ENCODE peak calls at places on chromosomes 11 and 22, in four cellular contexts. F is pancreas, U is H9, V is colonic mucosa. J is an unnamed sample.
A peak's percentile ranks its signal among the peaks of the same experiment; 100 is the strongest.

GRCh38 chr11:17267576-17267975 is 9.0 kb upstream of the NUCB2 start:
- DNase-seq in U (no peak), F (no peak), V (no peak), J (no peak)

GRCh38 chr11:33191456-33191855 is 30.2 kb upstream of the CSTF3 start:
- DNase-seq in F (no peak), U (no peak), V (no peak), J (no peak)

GRCh38 chr11:96267490-96268010 is 75.4 kb downstream of the MAML2 start:
- DNase-seq in U (no peak), F (no peak), V (no peak), J (no peak)

GRCh38 chr22:19448739-19449421 is 1.4 kb upstream of the C22orf39 start:
- DNase-seq in V (no peak), F (no peak), U (no peak), J (no peak)

GRCh38 chr11:129766858-129767604 is 48.6 kb upstream of the TMEM45B start:
- DNase-seq in F (no peak), U (peak; percentile 78), V (peak; percentile 44), J (no peak)

GRCh38 chr11:64369440-64370135 is 10.6 kb downstream of the RPS6KA4 start:
- DNase-seq in F (no peak), U (no peak), V (no peak), J (no peak)

GRCh38 chr11:1041936-1042608 is 5.6 kb upstream of the MUC6 start:
- DNase-seq in U (no peak), F (peak; percentile 79), V (peak; percentile 69), J (no peak)

GRCh38 chr11:79265756-79266322 is 175.0 kb downstream of the TENM4 start:
- DNase-seq in V (no peak), F (no peak), U (no peak), J (no peak)

GRCh38 chr11:97746832-97747231 is 1273.9 kb upstream of the CNTN5 start:
- DNase-seq in V (no peak), F (no peak), U (no peak), J (no peak)

GRCh38 chr11:17734418-17734911 is at the start of gene KCNC1:
- DNase-seq in V (no peak), F (peak; percentile 76), U (peak; percentile 56), J (no peak)

GRCh38 chr11:120514541-120515121 is 3.1 kb downstream of the GRIK4 start:
- DNase-seq in V (no peak), F (peak; percentile 35), U (no peak), J (no peak)

GRCh38 chr11:115092516-115092915 is 411.7 kb downstream of the CADM1 start:
- DNase-seq in F (no peak), U (no peak), V (no peak), J (no peak)

GRCh38 chr22:36862251-36863242 is 1.7 kb downstream of the NCF4 start:
- DNase-seq in F (no peak), V (no peak), U (no peak), J (no peak)

GRCh38 chr11:83162377-83162776 is 5.4 kb downstream of the PCF11 start:
- DNase-seq in V (no peak), F (no peak), U (no peak), J (no peak)

GRCh38 chr22:30998329-30998728 is 29.3 kb downstream of the TUG1 start:
- DNase-seq in F (no peak), V (no peak), U (no peak), J (no peak)

GRCh38 chr22:48320048-48320655 is 1507.5 kb downstream of the BRD1 start:
- DNase-seq in U (no peak), F (no peak), V (no peak), J (no peak)

GRCh38 chr11:67466367-67466766 is 2.7 kb downstream of the TMEM134 start:
- DNase-seq in U (no peak), F (no peak), V (no peak), J (no peak)

GRCh38 chr11:86678823-86679222 is 6.4 kb upstream of the ME3 start:
- DNase-seq in U (no peak), F (no peak), V (no peak), J (no peak)

GRCh38 chr11:65419773-65420481 is 2.7 kb upstream of the NEAT1 start:
- DNase-seq in F (peak; percentile 81), U (peak; percentile 80), V (peak; percentile 95), J (peak; percentile 73)

GRCh38 chr11:84922212-84922805 is 704.8 kb downstream of the DLG2 start:
- DNase-seq in F (no peak), V (no peak), U (no peak), J (no peak)

GRCh38 chr11:111698852-111699559 is 67.2 kb downstream of the PPP2R1B start:
- DNase-seq in U (no peak), V (no peak), F (no peak), J (no peak)

GRCh38 chr11:72613977-72614376 is 60.2 kb downstream of the PDE2A start:
- DNase-seq in F (no peak), U (no peak), V (peak; percentile 27), J (no peak)

GRCh38 chr11:95849087-95849825 is 59.0 kb downstream of the CEP57 start:
- DNase-seq in U (peak; percentile 35), F (no peak), V (peak; percentile 49), J (no peak)

GRCh38 chr11:123474994-123475393 is 44.9 kb downstream of the GRAMD1B start:
- DNase-seq in U (no peak), F (no peak), V (no peak), J (no peak)

GRCh38 chr11:46272816-46273427 is 4.5 kb upstream of the CREB3L1 start:
- DNase-seq in F (no peak), U (no peak), V (peak; percentile 84), J (no peak)
- H3K4me1 ChIP-seq in F (peaks cover 50% of the 10 kb centered on the region), U (no peaks in the 10 kb centered on the region), V (peaks cover 21% of the 10 kb centered on the region), J (peaks cover 7% of the 10 kb centered on the region)

GRCh38 chr11:70547821-70548670 is 149.7 kb downstream of the CTTN start:
- DNase-seq in F (no peak), V (peak; percentile 51), U (no peak), J (no peak)
- TF ChIP-seq CTCF in F (no peak), V (no peak), U (no peak), J (no peak)

GRCh38 chr22:27867958-27868737 is 50.9 kb downstream of the PITPNB start:
- DNase-seq in V (no peak), F (no peak), U (no peak), J (no peak)
- H3K4me1 ChIP-seq in V (peaks cover 5% of the 10 kb centered on the region), F (peaks cover 48% of the 10 kb centered on the region), U (no peaks in the 10 kb centered on the region), J (no peaks in the 10 kb centered on the region)

DNA sequence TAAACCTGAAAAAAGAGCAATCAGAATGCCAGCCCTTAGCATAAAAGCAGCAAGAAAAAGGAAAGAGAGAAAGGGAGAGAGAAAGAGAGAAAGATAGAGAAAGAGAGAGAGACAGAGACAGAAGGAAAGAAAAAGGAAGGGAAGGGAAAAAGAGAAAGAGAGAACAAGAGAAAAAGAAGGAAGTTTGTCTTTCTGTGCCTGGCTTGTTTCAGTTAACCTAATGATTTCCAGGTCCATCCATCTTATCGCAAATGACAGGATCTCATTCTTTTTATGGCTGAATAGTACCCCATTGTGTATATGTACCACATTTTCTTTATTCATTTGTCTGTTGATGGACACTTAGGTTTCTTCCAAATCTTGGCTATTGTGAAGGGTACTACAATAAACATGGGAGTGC is 230.8 kb downstream of the GUCY1A2 start:
- DNase-seq in F (no peak), U (no peak), V (no peak), J (no peak)
- TF ChIP-seq CTCF in F (no peak), U (no peak), V (no peak), J (no peak)

J was measured in CD8-positive, alpha-beta T cell.